ENCODE peak calls at places on chromosomes 6 and 20, in four cellular contexts. I, B, J and A are unnamed samples.

GRCh38 chr20:19828233-19828632 is 70.2 kb downstream of the RIN2 start:
- DNase-seq in I (peak; percentile 58), B (peak; percentile 39), J (no peak), A (peak; percentile 68)

GRCh38 chr20:40540163-40540562 is 148.9 kb downstream of the MAFB start:
- DNase-seq in I (no peak), B (no peak), J (no peak), A (no peak)

GRCh38 chr6:145761584-145761983 is 26.3 kb upstream of the EPM2A start:
- DNase-seq in I (no peak), B (no peak), J (no peak), A (no peak)

GRCh38 chr6:167998206-167998605 is 735 bp downstream of the KIF25 start:
- DNase-seq in I (no peak), B (no peak), J (no peak), A (no peak)

GRCh38 chr6:34243131-34243771 is 5.6 kb downstream of the SMIM29 start:
- DNase-seq in I (no peak), B (no peak), J (no peak), A (no peak)

GRCh38 chr6:125571207-125571740 is 178.2 kb upstream of the HEY2 start:
- DNase-seq in I (no peak), B (no peak), J (no peak), A (peak; percentile 78)

GRCh38 chr6:34955447-34955846 is 66.4 kb downstream of the ANKS1A start:
- DNase-seq in I (no peak), B (no peak), J (no peak), A (no peak)

GRCh38 chr20:2755451-2756055 is 44.9 kb downstream of the CPXM1 start:
- DNase-seq in I (no peak), B (no peak), J (no peak), A (no peak)

GRCh38 chr6:79878142-79878748 is 69.1 kb downstream of the ELOVL4 start:
- DNase-seq in I (no peak), B (no peak), J (no peak), A (peak; percentile 58)

GRCh38 chr6:131348572-131348971 is 213.3 kb downstream of the AKAP7 start:
- DNase-seq in I (no peak), B (no peak), J (no peak), A (no peak)

GRCh38 chr6:166952567-166953464 is 3.5 kb downstream of the RNASET2 start:
- DNase-seq in I (no peak), B (no peak), J (no peak), A (no peak)

GRCh38 chr6:167849846-167850459 is 23.2 kb downstream of the AFDN start:
- DNase-seq in I (peak; percentile 24), B (peak; percentile 39), J (no peak), A (peak; percentile 96)

GRCh38 chr6:98669371-98669770 is 165.0 kb upstream of the POU3F2 start:
- DNase-seq in I (no peak), B (no peak), J (no peak), A (no peak)

GRCh38 chr6:9523462-9523861 is 891.4 kb downstream of the TFAP2A start:
- DNase-seq in I (peak; percentile 92), B (peak; percentile 48), J (no peak), A (peak; percentile 81)

GRCh38 chr6:52304917-52305316 is 20.4 kb upstream of the MCM3 start:
- DNase-seq in I (peak; percentile 45), B (peak; percentile 28), J (no peak), A (no peak)
- H3K27me3 ChIP-seq in I (no peaks in the 10 kb centered on the region), B (no peaks in the 10 kb centered on the region), J (no peaks in the 10 kb centered on the region), A (no peaks in the 10 kb centered on the region)

GRCh38 chr20:48373555-48373934 is 454.3 kb downstream of the PREX1 start:
- DNase-seq in I (no peak), B (no peak), J (no peak), A (no peak)
- H3K27me3 ChIP-seq in I (peaks cover 20% of the 10 kb centered on the region), B (no peaks in the 10 kb centered on the region), J (no peaks in the 10 kb centered on the region), A (no peaks in the 10 kb centered on the region)

GRCh38 chr6:155030148-155030720 is 35.1 kb downstream of the TIAM2 start:
- DNase-seq in I (peak; percentile 28), B (no peak), J (no peak), A (no peak)

GRCh38 chr6:155024628-155025027 is 29.5 kb downstream of the TIAM2 start:
- DNase-seq in I (no peak), B (no peak), J (no peak), A (no peak)

GRCh38 chr6:155023717-155024116 is 28.6 kb downstream of the TIAM2 start:
- DNase-seq in I (no peak), B (no peak), J (no peak), A (no peak)

GRCh38 chr6:155022726-155023125 is 27.6 kb downstream of the TIAM2 start:
- DNase-seq in I (no peak), B (no peak), J (no peak), A (no peak)

DNA sequence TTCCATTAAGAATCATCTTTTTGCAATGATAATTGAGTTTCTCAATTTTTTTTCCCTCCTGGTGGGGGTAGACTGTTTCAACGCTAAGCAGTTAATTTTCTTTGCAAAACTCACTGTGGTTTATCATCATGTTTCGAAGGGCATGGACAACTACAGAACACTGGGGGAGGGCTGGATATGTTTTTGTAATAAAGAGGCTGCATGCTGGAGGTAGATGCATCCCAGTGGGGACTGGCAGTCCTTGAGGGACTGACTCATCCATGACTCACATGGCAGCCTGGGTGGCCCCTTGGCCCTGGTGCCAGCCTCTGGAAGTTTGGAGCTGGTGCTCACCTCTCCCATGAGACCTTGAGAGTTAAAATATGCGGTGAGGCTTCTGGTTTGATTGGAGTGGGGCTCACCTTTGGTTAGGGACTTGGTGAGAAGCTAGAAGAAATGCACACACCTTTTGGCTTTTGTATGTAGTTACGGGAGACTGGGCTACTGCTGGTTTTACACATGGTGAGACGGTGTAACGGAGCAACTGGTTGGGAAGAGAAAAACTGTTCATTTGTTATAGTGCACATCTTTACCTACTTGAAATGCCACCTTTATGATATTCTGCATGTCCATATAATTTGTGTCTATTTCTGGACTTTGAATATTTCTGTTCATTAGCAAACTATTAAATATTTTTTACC is 31.4 kb downstream of the TIAM2 start:
- DNase-seq in I (peak; percentile 77), B (peak; percentile 56), J (no peak), A (peak; percentile 83)
- H3K27me3 ChIP-seq in I (no peaks in the 10 kb centered on the region), B (no peaks in the 10 kb centered on the region), J (no peaks in the 10 kb centered on the region), A (no peaks in the 10 kb centered on the region)

GRCh38 chr6:47028835-47029360 is 13.2 kb downstream of the ADGRF1 start:
- DNase-seq in I (no peak), B (no peak), J (no peak), A (no peak)
- H3K27me3 ChIP-seq in I (no peaks in the 10 kb centered on the region), B (no peaks in the 10 kb centered on the region), J (no peaks in the 10 kb centered on the region), A (no peaks in the 10 kb centered on the region)

DNA sequence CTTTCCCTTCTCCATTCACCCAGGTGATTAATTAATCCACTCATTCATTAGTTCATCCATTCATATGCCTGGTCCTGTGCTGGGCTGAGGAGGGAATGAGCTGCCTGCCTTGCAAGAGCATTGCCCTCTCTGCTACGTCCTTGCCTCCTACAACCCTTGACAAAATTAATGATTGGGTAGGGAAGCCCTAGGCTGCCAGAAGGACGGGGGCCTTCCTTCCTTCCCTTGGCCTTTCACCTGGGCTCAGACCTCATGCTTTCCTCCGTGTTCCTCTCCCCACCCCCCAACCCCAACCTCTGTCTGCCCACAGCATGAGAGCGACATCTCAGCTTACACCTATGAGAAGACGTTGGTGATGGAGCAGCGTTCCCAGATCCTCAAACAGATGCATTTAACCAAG is 25.6 kb downstream of the SLC12A5 start:
- DNase-seq in I (no peak), B (no peak), J (no peak), A (no peak)
- H3K27me3 ChIP-seq in I (peaks cover 14% of the 10 kb centered on the region), B (peaks cover 19% of the 10 kb centered on the region), J (no peaks in the 10 kb centered on the region), A (peaks cover 16% of the 10 kb centered on the region)

DNA sequence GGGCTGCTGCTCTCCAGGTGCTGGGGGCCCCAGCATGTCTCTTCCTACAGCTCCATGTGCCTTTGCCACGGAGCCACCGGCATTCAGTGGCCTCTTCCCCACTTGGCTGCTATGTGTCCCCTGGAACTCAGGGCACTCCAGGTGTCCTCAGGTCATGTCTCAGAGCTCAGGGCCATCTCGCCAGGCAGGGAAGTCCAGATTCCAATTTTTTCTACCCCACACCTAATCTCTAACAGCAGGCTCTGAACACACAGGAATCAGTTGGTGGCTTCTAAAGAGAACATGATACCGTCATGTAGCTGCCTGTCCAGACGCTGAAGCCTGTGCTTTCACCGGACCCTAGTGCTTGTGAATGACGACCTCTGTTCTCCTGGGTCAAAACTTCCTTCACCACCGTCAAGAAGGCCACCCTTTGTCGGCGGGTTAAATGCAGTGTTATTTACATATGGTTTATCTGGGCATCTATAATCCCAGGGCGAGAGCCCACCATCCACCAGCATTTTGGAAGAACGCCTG is 4.2 kb upstream of the SLCO4A1 start:
- DNase-seq in I (no peak), B (no peak), J (no peak), A (no peak)
- H3K27me3 ChIP-seq in I (peaks cover 41% of the 10 kb centered on the region), B (peaks cover 23% of the 10 kb centered on the region), J (no peaks in the 10 kb centered on the region), A (peaks cover 67% of the 10 kb centered on the region)

DNA sequence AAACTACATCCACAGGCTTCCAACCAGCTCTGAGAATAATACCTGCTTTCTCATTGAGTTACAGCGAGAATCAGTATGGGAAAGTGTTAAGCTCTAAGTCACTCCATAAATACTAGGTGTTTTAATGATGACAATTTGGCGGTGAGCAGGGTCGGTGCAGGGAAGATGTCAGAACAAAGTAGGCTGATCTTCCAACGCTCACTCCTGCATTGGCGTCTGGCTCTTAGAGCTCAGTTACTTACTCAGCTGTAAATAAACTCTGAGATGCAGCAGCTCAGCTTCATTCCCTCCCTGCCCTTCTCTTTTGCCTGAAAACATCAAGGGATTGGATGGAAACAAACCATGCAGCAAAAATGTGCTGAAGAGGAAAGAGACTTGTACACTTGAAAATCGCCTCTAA is 102.5 kb upstream of the SPACA1 start:
- DNase-seq in I (no peak), B (peak; percentile 19), J (no peak), A (peak; percentile 35)
- H3K27me3 ChIP-seq in I (peaks cover 2% of the 10 kb centered on the region), B (no peaks in the 10 kb centered on the region), J (no peaks in the 10 kb centered on the region), A (no peaks in the 10 kb centered on the region)